ENCODE peak calls at places on chromosome 18, in four cellular contexts. C is T-helper 17 cell, I is mucosa of descending colon, Z is heart right ventricle. N is an unnamed sample.

GRCh38 chr18:2442726-2443275 is 128.5 kb downstream of the METTL4 start:
- ATAC-seq in I (no peak), Z (no peak), C (no peak), N (no peak)

GRCh38 chr18:2887470-2887869 is 40.7 kb downstream of the EMILIN2 start:
- ATAC-seq in C (no peak), Z (no peak), I (no peak), N (no peak)

GRCh38 chr18:2173464-2173863 is 397.8 kb downstream of the METTL4 start:
- ATAC-seq in Z (peak; percentile 98), C (no peak), I (no peak), N (no peak)

GRCh38 chr18:46055841-46056240 is 16.2 kb downstream of the PSTPIP2 start:
- ATAC-seq in I (no peak), C (peak; percentile 21), Z (no peak), N (no peak)

GRCh38 chr18:7537145-7537544 is 30.0 kb upstream of the PTPRM start:
- ATAC-seq in Z (peak; percentile 70), C (no peak), I (no peak), N (no peak)

GRCh38 chr18:56532176-56532840 is 106.1 kb downstream of the TXNL1 start:
- ATAC-seq in I (no peak), Z (no peak), C (no peak), N (peak; percentile 88)

GRCh38 chr18:79935098-79935480 is 16.4 kb downstream of the SLC66A2 start:
- ATAC-seq in Z (no peak), C (no peak), I (no peak), N (no peak)

GRCh38 chr18:13835202-13835601 is 11.3 kb downstream of the MC5R start:
- ATAC-seq in I (no peak), Z (no peak), C (no peak), N (no peak)

GRCh38 chr18:32922951-32923430 is 150.2 kb upstream of the KLHL14 start:
- ATAC-seq in I (no peak), C (no peak), Z (no peak), N (peak; percentile 79)

N was measured in stimulated activated memory B cell treated with anti-CD40 and anti-IgM and Interleukin-4, amounts not matched to agents 10 μg/mL and 1 μg/mL and 100 μg/mL, for 72 hours.